ENCODE peak calls at places on chromosomes 11 and 22, in eight cellular contexts. J is SK-N-SH, T is PC-3, Y is OCI-LY7, E is neural progenitor cell, K is GM23338, H is HCT116, Z is hepatocyte. C is an unnamed sample.

GRCh38 chr22:45781941-45782340 is 110.3 kb downstream of the ATXN10 start:
- DNase-seq in J (no peak), T (peak), Y (no peak), E (no peak), K (no peak), H (no peak), Z (no peak), C (peak)

GRCh38 chr22:23700706-23701105 is 9.9 kb downstream of the RGL4 start:
- DNase-seq in J (no peak), T (no peak), Y (no peak), E (no peak), K (no peak), H (no peak), Z (peak), C (no peak)

GRCh38 chr11:60982184-60982583 is 10.7 kb downstream of the CD6 start:
- DNase-seq in J (no peak), T (no peak), Y (no peak), E (no peak), K (no peak), H (no peak), Z (no peak), C (no peak)

GRCh38 chr11:70078796-70079616 is 889 bp downstream of the ANO1 start:
- DNase-seq in J (peak), T (peak), Y (no peak), E (peak), K (peak), H (no peak), Z (no peak), C (no peak)

GRCh38 chr11:10483584-10483983 is 28.5 kb downstream of the AMPD3 start:
- DNase-seq in J (no peak), T (no peak), Y (no peak), E (no peak), K (no peak), H (no peak), Z (no peak), C (no peak)

GRCh38 chr11:88454881-88455280 is 117.3 kb upstream of the CTSC start:
- DNase-seq in J (no peak), T (peak), Y (no peak), E (no peak), K (no peak), H (no peak), Z (no peak), C (peak)

GRCh38 chr11:118877487-118878173 is 6.1 kb upstream of the CXCR5 start:
- DNase-seq in J (no peak), T (no peak), Y (no peak), E (no peak), K (no peak), H (no peak), Z (no peak), C (no peak)

GRCh38 chr22:22982616-22983015 is 87.7 kb upstream of the GNAZ start:
- DNase-seq in J (no peak), T (no peak), Y (no peak), E (no peak), K (no peak), H (no peak), Z (no peak), C (no peak)

GRCh38 chr11:78798567-78799170 is 224.0 kb upstream of the NARS2 start:
- DNase-seq in J (peak), T (peak), Y (peak), E (peak), K (peak), H (peak), Z (peak), C (peak)

GRCh38 chr11:128417607-128418324 is 169.6 kb downstream of the ETS1 start:
- DNase-seq in J (no peak), T (peak), Y (no peak), E (no peak), K (no peak), H (no peak), Z (no peak), C (peak)

GRCh38 chr11:59992420-59992819 is 24.6 kb upstream of the OOSP4B start:
- DNase-seq in J (no peak), T (no peak), Y (no peak), E (no peak), K (no peak), H (no peak), Z (no peak), C (no peak)

GRCh38 chr11:76242004-76242779 is 35.9 kb upstream of the WNT11 start:
- DNase-seq in J (no peak), T (no peak), Y (no peak), E (no peak), K (no peak), H (no peak), Z (no peak), C (no peak)

GRCh38 chr11:123235117-123235686 is 40.2 kb upstream of the CLMP start:
- DNase-seq in J (peak), T (peak), Y (peak), E (peak), K (peak), H (peak), Z (no peak), C (peak)

GRCh38 chr22:26554956-26555355 is 35.0 kb downstream of the TPST2 start:
- DNase-seq in J (no peak), T (no peak), Y (peak), E (no peak), K (peak), H (no peak), Z (no peak), C (no peak)

GRCh38 chr11:80007616-80008015 is 566.8 kb upstream of the TENM4 start:
- DNase-seq in J (no peak), T (no peak), Y (no peak), E (no peak), K (no peak), H (no peak), Z (no peak), C (no peak)

GRCh38 chr11:61378713-61379313 is 13.6 kb upstream of the TMEM216 start:
- DNase-seq in J (no peak), T (peak), Y (no peak), E (no peak), K (no peak), H (no peak), Z (peak), C (peak)

GRCh38 chr11:107689317-107690202 is 22.3 kb downstream of the SLN start:
- DNase-seq in J (peak), T (peak), Y (peak), E (peak), K (peak), H (peak), Z (peak), C (peak)

GRCh38 chr22:50236731-50237409 is 8.0 kb downstream of the TUBGCP6 start:
- DNase-seq in J (no peak), T (peak), Y (peak), E (peak), K (peak), H (no peak), Z (no peak), C (peak)

GRCh38 chr11:75350122-75350742 is 1.2 kb downstream of the ARRB1 start:
- DNase-seq in J (no peak), T (no peak), Y (no peak), E (no peak), K (no peak), H (no peak), Z (no peak), C (no peak)

GRCh38 chr11:33533668-33534067 is 167.0 kb downstream of the C11orf91 start:
- DNase-seq in J (no peak), T (peak), Y (no peak), E (no peak), K (no peak), H (no peak), Z (no peak), C (peak)

GRCh38 chr22:42807185-42807584 is 49.9 kb downstream of the ARFGAP3 start:
- DNase-seq in J (no peak), T (no peak), Y (no peak), E (no peak), K (no peak), H (no peak), Z (no peak), C (no peak)

GRCh38 chr11:11416502-11416901 is 63.5 kb upstream of the CSNK2A3 start:
- DNase-seq in J (no peak), T (peak), Y (no peak), E (no peak), K (no peak), H (no peak), Z (no peak), C (peak)

GRCh38 chr22:45577746-45578523 is 75.3 kb downstream of the FBLN1 start:
- DNase-seq in J (peak), T (peak), Y (peak), E (peak), K (peak), H (peak), Z (peak), C (peak)

GRCh38 chr11:45997599-45997998 is 75.1 kb downstream of the LARGE2 start:
- DNase-seq in J (no peak), T (peak), Y (no peak), E (no peak), K (no peak), H (no peak), Z (no peak), C (no peak)

GRCh38 chr11:61693897-61694840 is 14.0 kb downstream of the DAGLA start:
- DNase-seq in J (no peak), T (no peak), Y (no peak), E (no peak), K (no peak), H (no peak), Z (no peak), C (no peak)

GRCh38 chr22:43077121-43077877 is 11.9 kb downstream of the TTLL1 start:
- DNase-seq in J (no peak), T (no peak), Y (no peak), E (no peak), K (no peak), H (no peak), Z (no peak), C (no peak)

GRCh38 chr11:102293873-102294601 is 23.2 kb upstream of the BIRC3 start:
- DNase-seq in J (no peak), T (peak), Y (peak), E (peak), K (peak), H (peak), Z (peak), C (peak)

GRCh38 chr22:29147241-29147919 is 58.3 kb upstream of the EMID1 start:
- DNase-seq in J (no peak), T (no peak), Y (no peak), E (no peak), K (no peak), H (no peak), Z (no peak), C (no peak)

GRCh38 chr22:49015459-49015858 is 812.2 kb downstream of the BRD1 start:
- DNase-seq in J (peak), T (no peak), Y (no peak), E (no peak), K (no peak), H (no peak), Z (no peak), C (no peak)

GRCh38 chr22:29531419-29531818 is 22.1 kb downstream of the THOC5 start:
- DNase-seq in J (no peak), T (no peak), Y (no peak), E (no peak), K (no peak), H (no peak), Z (no peak), C (peak)

GRCh38 chr11:101848262-101848661 is 66.5 kb upstream of the CEP126 start:
- DNase-seq in J (no peak), T (peak), Y (peak), E (peak), K (peak), H (no peak), Z (peak), C (peak)

GRCh38 chr11:46277313-46277622 is 194 bp upstream of the CREB3L1 start:
- DNase-seq in J (no peak), T (peak), Y (no peak), E (no peak), K (peak), H (no peak), Z (peak), C (peak)

GRCh38 chr11:123590296-123590912 is 64.0 kb downstream of the SCN3B start:
- DNase-seq in J (no peak), T (peak), Y (no peak), E (no peak), K (no peak), H (peak), Z (peak), C (peak)

GRCh38 chr22:27405672-27406388 is 395.7 kb downstream of the MN1 start:
- DNase-seq in J (peak), T (peak), Y (peak), E (peak), K (peak), H (peak), Z (peak), C (peak)

GRCh38 chr11:70747285-70747684 is 349.0 kb downstream of the CTTN start:
- DNase-seq in J (no peak), T (no peak), Y (no peak), E (no peak), K (no peak), H (no peak), Z (no peak), C (peak)

GRCh38 chr22:40855960-40856512 is 403 bp downstream of the ST13 start:
- DNase-seq in J (peak), T (no peak), Y (peak), E (peak), K (peak), H (no peak), Z (peak), C (peak)

DNA sequence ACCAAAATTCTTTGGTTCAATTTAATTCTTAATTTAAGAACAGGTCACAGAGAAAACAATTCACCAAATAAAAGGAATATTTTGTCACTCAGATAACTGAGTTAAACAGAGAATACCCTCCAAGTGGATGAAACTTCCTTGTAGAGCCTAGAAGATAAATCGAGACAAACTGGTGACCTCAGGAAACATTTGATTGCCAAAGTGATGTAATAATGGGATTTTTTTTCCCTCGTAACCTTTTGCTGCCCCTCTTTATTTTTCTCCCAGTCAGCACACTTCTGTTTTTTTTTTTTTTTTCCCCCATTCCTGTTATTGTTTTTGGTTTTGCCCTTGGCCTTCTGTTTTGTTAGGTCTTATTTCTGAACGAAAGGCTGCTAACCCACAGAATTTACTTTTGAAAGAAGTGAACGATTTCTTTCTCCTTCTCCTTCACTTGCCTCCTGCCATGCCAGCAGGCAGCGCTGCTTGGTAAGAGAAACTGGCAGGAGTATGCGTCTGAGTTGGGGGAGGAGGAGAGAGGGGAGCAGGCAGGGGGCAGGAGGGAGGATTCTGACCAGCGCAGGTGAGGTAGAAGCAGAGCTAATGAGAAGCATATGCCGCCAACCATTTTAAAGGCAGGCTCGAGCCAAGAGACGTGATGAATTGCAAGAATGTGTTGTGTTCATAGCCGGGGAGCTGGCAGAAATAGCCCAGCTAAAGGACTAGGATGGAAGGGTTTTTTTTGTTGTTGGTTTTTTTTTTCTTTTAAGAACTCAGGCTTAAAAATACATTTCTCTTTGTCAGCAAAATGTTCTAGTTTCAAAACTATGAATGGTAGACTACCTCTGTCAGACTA is 121.9 kb upstream of the MTMR2 start:
- DNase-seq in J (peak), T (no peak), Y (no peak), E (peak), K (peak), H (no peak), Z (peak), C (peak)
- H3K4me3 ChIP-seq in J (no peak), T (no peak), Y (no peak), E (no peak), K (peak), H (no peak), Z (no peak), C (peak)

GRCh38 chr11:133926466-133927246 is 30.1 kb downstream of the IGSF9B start:
- DNase-seq in J (no peak), T (no peak), Y (no peak), E (no peak), K (no peak), H (no peak), Z (no peak), C (no peak)

GRCh38 chr11:133927690-133928627 is 28.8 kb downstream of the IGSF9B start:
- DNase-seq in J (peak), T (peak), Y (peak), E (peak), K (peak), H (no peak), Z (peak), C (peak)

GRCh38 chr11:133930053-133930766 is 26.6 kb downstream of the IGSF9B start:
- DNase-seq in J (no peak), T (no peak), Y (no peak), E (no peak), K (no peak), H (no peak), Z (no peak), C (no peak)

GRCh38 chr11:133929401-133930052 is 27.2 kb downstream of the IGSF9B start:
- DNase-seq in J (peak), T (no peak), Y (no peak), E (no peak), K (no peak), H (no peak), Z (no peak), C (no peak)

GRCh38 chr11:133928628-133929059 is 28.1 kb downstream of the IGSF9B start:
- DNase-seq in J (peak), T (peak), Y (no peak), E (no peak), K (peak), H (no peak), Z (no peak), C (peak)
- TF ChIP-seq EZH2phosphoT487 in J (no peak), T (no peak), Y (no peak), E (no peak), K (no peak), H (no peak), Z (no peak), C (no peak)

GRCh38 chr11:16862733-16863132 is 124.3 kb downstream of the C11orf58 start:
- DNase-seq in J (peak), T (no peak), Y (no peak), E (no peak), K (no peak), H (no peak), Z (no peak), C (peak)
- H3K4me3 ChIP-seq in J (no peak), T (no peak), Y (no peak), E (no peak), K (no peak), H (no peak), Z (no peak), C (no peak)

DNA sequence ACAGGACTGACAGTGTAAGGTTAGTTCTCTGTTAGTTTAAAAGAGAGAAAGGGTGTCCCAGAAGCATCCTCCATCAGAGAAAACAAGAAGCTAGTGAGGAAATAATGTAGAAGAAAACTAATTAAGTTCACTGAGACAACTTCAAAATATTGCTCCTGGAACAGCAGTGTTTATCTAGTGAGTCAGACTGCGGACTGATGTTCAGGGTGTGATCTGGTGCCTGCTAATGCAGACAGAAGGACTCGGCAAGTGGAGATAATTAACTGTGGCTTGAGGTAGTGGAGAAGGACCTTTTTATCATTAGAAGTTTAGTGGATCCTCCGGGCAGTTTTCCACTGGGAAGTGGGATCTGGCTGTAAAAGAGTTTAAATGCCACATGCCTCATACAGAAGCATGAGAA is 55.4 kb downstream of the CDON start:
- DNase-seq in J (peak), T (peak), Y (no peak), E (no peak), K (no peak), H (peak), Z (peak), C (peak)
- TF ChIP-seq EZH2phosphoT487 in J (no peak), T (no peak), Y (no peak), E (no peak), K (no peak), H (no peak), Z (no peak), C (no peak)

GRCh38 chr11:83014951-83015350 is 56.7 kb downstream of the RAB30 start:
- DNase-seq in J (no peak), T (no peak), Y (no peak), E (no peak), K (no peak), H (no peak), Z (no peak), C (no peak)
- H3K4me3 ChIP-seq in J (no peak), T (no peak), Y (no peak), E (no peak), K (no peak), H (no peak), Z (no peak), C (no peak)

GRCh38 chr11:108906329-108906728 is 241.5 kb downstream of the DDX10 start:
- DNase-seq in J (peak), T (peak), Y (no peak), E (no peak), K (no peak), H (no peak), Z (no peak), C (peak)
- TF ChIP-seq EZH2phosphoT487 in J (no peak), T (no peak), Y (no peak), E (no peak), K (no peak), H (no peak), Z (no peak), C (no peak)

GRCh38 chr11:31808721-31809542 is 2.2 kb downstream of the PAX6 start:
- DNase-seq in J (no peak), T (peak), Y (no peak), E (peak), K (peak), H (no peak), Z (no peak), C (no peak)
- H3K4me3 ChIP-seq in J (no peak), T (peak), Y (no peak), E (peak), K (peak), H (no peak), Z (no peak), C (no peak)